ENCODE peak calls at places on chromosomes 1 and 21, in six cellular contexts. J is GM13977; Z is activated B cell treated with CpG ODN at 0.5 μM for 24 hours; A is HFFc6; N is CD4-positive, alpha-beta T cell; X is colonic mucosa. E is an unnamed sample.

GRCh38 chr1:10867914-10868598 is 71.6 kb upstream of the CASZ1 start:
- DNase-seq in J (no peak), Z (no peak), A (no peak), N (no peak), X (no peak), E (no peak)

GRCh38 chr1:41240806-41241747 is 1.0 kb downstream of the SCMH1 start:
- DNase-seq in J (peak; percentile 82), Z (peak; percentile 61), A (peak; percentile 20), N (no peak), X (peak; percentile 57), E (peak; percentile 45)

GRCh38 chr1:202252271-202252670 is 58.7 kb downstream of the LGR6 start:
- DNase-seq in J (no peak), Z (no peak), A (no peak), N (no peak), X (no peak), E (no peak)

GRCh38 chr21:27421654-27422053 is 454.8 kb upstream of the ADAMTS5 start:
- DNase-seq in J (no peak), Z (no peak), A (no peak), N (no peak), X (no peak), E (no peak)

GRCh38 chr1:182556279-182556678 is 32.8 kb downstream of the RNASEL start:
- DNase-seq in J (no peak), Z (no peak), A (no peak), N (no peak), X (no peak), E (no peak)

GRCh38 chr1:37243368-37244082 is 209.2 kb upstream of the GRIK3 start:
- DNase-seq in J (no peak), Z (no peak), A (no peak), N (no peak), X (no peak), E (no peak)

GRCh38 chr1:211870156-211870555 is 39.6 kb upstream of the LPGAT1 start:
- DNase-seq in J (no peak), Z (no peak), A (peak; percentile 31), N (no peak), X (no peak), E (no peak)

GRCh38 chr1:35857830-35858229 is 25.2 kb upstream of the AGO1 start:
- DNase-seq in J (no peak), Z (no peak), A (peak; percentile 13), N (no peak), X (no peak), E (no peak)

GRCh38 chr1:69947837-69948236 is 257.5 kb downstream of the LRRC40 start:
- DNase-seq in J (no peak), Z (no peak), A (no peak), N (no peak), X (no peak), E (no peak)

GRCh38 chr1:77832889-77833288 is 53.4 kb downstream of the MIGA1 start:
- DNase-seq in J (no peak), Z (no peak), A (peak; percentile 93), N (no peak), X (no peak), E (no peak)

GRCh38 chr1:93433407-93433961 is 14.4 kb upstream of the FNBP1L start:
- DNase-seq in J (no peak), Z (no peak), A (no peak), N (no peak), X (no peak), E (no peak)
- TF ChIP-seq CTCF in J (peak; percentile 31), Z (no peak), A (peak; percentile 43), N (no peak), X (peak; percentile 28), E (no peak)

GRCh38 chr1:164061528-164061927 is 497.5 kb upstream of the PBX1 start:
- DNase-seq in J (no peak), Z (no peak), A (no peak), N (no peak), X (no peak), E (no peak)

DNA sequence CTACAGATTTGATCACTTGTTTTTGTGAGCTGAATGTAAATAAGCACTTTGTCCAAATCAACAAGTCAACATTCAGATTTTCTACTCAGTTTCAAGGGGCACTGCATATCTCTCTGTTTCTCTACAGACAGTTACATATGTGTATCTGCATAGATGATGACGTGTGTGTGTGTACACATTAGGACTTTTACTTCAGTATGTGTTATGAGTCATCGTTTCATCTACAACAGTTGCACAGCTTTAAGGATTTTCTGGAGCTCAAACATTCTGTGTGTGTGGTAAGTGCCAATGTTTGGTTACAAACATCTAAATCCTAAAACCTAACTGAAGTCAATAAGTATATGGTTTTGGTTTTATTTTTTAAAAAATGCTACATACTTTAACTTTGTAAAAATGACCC is 494.5 kb upstream of the PBX1 start:
- DNase-seq in J (no peak), Z (no peak), A (no peak), N (no peak), X (no peak), E (no peak)
- TF ChIP-seq CTCF in J (no peak), Z (no peak), A (no peak), N (no peak), X (no peak), E (no peak)

GRCh38 chr1:63214553-63214952 is 107.8 kb upstream of the FOXD3 start:
- DNase-seq in J (no peak), Z (no peak), A (no peak), N (no peak), X (no peak), E (no peak)
- TF ChIP-seq CTCF in J (no peak), Z (no peak), A (no peak), N (no peak), X (no peak), E (no peak)

GRCh38 chr1:198699167-198700015 is 60.6 kb downstream of the PTPRC start:
- DNase-seq in J (no peak), Z (no peak), A (no peak), N (peak; percentile 60), X (peak; percentile 61), E (no peak)
- TF ChIP-seq CTCF in J (peak; percentile 69), Z (no peak), A (peak; percentile 87), N (peak; percentile 70), X (peak; percentile 57), E (peak; percentile 36)

DNA sequence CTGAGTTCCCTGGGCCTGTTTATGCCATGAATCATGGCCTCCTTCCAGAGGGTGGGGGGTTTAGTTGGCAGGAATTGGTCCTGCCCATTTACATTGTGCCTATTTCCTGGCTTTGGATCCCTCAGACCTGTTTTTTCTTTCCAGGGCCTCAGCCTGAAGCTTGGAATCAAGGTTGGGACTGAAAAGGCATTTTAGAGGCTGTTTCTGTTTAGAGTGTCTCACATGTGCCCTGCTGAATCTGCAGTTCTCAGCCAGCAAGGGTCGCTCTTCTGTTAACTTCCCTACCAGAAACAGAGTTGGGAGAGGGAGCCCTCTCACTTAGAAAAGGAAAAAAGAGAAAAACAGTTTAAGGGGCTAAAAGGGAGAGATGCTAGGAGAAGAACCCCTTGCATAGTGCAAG is 191.1 kb downstream of the PTPRC start:
- DNase-seq in J (no peak), Z (no peak), A (peak; percentile 10), N (no peak), X (no peak), E (no peak)
- TF ChIP-seq CTCF in J (peak; percentile 22), Z (no peak), A (peak; percentile 56), N (no peak), X (no peak), E (no peak)

GRCh38 chr1:216627252-216627651 is 96.0 kb downstream of the ESRRG start:
- DNase-seq in J (no peak), Z (no peak), A (no peak), N (no peak), X (no peak), E (no peak)
- TF ChIP-seq CTCF in J (no peak), Z (no peak), A (no peak), N (no peak), X (no peak), E (no peak)

DNA sequence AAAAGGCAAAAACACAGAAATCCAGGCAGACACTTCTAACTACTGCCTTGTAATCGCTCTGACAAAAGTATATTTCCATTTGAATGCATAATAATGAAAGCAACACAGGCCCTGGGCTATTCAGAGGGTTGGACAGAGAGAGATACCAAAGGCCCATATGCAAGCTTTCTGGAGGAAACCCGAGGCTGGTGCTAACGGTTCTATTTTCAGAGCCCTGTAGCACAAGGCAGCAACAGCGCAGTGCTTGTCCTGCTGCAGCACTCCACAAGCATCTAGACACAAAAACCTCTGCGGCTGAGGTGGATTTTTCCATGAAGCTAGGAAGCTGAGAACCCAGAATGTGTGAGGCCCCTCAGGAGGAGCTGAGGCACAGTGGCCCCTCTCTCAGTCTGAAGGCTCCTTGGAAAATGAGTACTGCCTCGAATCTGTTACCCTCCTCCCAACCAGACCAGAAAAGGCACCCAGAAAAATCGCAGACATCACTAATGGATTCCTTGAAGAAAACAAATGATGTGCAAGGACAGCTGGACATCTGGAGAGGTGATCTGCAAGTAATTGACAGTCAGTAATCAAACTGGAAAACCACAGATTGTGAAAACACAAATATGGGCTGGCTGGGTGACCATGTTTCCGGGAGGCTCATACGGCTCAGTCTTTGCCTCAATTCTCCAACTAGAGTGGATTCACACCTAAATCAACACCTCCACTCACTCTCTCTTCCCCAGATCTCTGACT is 54.0 kb downstream of the COLGALT2 start:
- DNase-seq in J (no peak), Z (no peak), A (no peak), N (no peak), X (no peak), E (no peak)
- TF ChIP-seq CTCF in J (no peak), Z (no peak), A (no peak), N (no peak), X (no peak), E (no peak)

DNA sequence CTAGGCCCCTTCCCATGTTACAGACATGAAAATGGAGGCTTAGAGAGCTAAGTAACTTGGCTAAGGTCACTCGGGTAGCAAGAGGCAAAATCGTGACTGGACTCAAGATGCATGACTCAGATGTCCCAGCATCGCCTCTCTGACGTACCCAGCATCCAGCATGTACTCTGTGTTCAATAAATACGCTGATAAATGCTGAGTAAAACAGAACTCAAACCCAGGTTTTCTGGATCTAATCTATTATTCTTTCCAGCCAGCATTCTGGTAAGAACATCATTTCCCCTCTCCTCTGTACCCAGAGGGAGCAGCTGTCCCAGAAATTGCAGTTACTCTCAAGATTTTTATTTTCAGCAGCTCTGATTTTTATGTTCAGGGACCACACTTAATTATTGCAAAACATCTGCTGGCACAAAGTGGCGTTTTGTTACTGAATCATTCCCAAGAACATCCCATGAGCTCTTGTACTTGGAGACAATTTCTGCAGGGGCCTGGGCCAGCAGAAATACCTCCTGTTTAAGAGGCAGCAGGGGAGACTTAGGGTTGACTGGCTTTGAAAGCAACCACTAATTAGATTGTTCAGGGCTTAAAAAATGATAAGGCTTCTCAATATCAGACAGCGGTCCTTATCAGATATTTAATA is 249.0 kb downstream of the PRDM2 start:
- DNase-seq in J (no peak), Z (no peak), A (no peak), N (no peak), X (no peak), E (no peak)
- TF ChIP-seq CTCF in J (no peak), Z (no peak), A (no peak), N (no peak), X (no peak), E (no peak)

E was measured in CD14-positive monocyte.